ENCODE peak calls at places on chromosomes 6 and 20, in six cellular contexts. L, E, P, U, M and X are unnamed samples.

GRCh38 chr6:158396136-158396535 is 83.9 kb downstream of the TULP4 start:
- DNase-seq in L (no peak), E (no peak), P (no peak), U (no peak), M (no peak), X (no peak)

GRCh38 chr6:33317418-33317667 is 201 bp downstream of the ZBTB22 start:
- DNase-seq in L (no peak), E (no peak), P (no peak), U (no peak), M (no peak), X (no peak)

GRCh38 chr6:33702345-33702977 is 9.0 kb downstream of the UQCC2 start:
- DNase-seq in L (no peak), E (peak; percentile 19), P (peak; percentile 65), U (peak; percentile 75), M (peak; percentile 48), X (no peak)

GRCh38 chr20:63318391-63319163 is 25.6 kb downstream of the COL20A1 start:
- DNase-seq in L (no peak), E (no peak), P (no peak), U (no peak), M (no peak), X (peak; percentile 20)

GRCh38 chr6:36353411-36353915 is 16.8 kb upstream of the BNIP5 start:
- DNase-seq in L (no peak), E (no peak), P (no peak), U (peak; percentile 32), M (no peak), X (no peak)

GRCh38 chr6:90179190-90180169 is 117.2 kb downstream of the BACH2 start:
- DNase-seq in L (no peak), E (peak; percentile 54), P (no peak), U (peak; percentile 28), M (no peak), X (no peak)

GRCh38 chr20:54345817-54346216 is 129.6 kb upstream of the DOK5 start:
- DNase-seq in L (no peak), E (no peak), P (peak; percentile 21), U (peak; percentile 20), M (no peak), X (no peak)

GRCh38 chr20:40843251-40843650 is 154.2 kb upstream of the MAFB start:
- DNase-seq in L (no peak), E (no peak), P (peak; percentile 34), U (no peak), M (no peak), X (no peak)

GRCh38 chr6:6942826-6943225 is 164.9 kb upstream of the RREB1 start:
- DNase-seq in L (peak; percentile 84), E (peak; percentile 10), P (peak; percentile 6), U (peak; percentile 3), M (peak; percentile 78), X (peak; percentile 80)

GRCh38 chr6:71533939-71534379 is 245.3 kb downstream of the OGFRL1 start:
- DNase-seq in L (no peak), E (no peak), P (no peak), U (peak; percentile 64), M (no peak), X (no peak)

GRCh38 chr6:139498715-139499114 is 124.3 kb upstream of the CITED2 start:
- DNase-seq in L (no peak), E (no peak), P (no peak), U (no peak), M (no peak), X (no peak)

GRCh38 chr6:13715444-13715883 is 3.8 kb upstream of the RANBP9 start:
- DNase-seq in L (no peak), E (no peak), P (no peak), U (peak; percentile 26), M (no peak), X (no peak)

GRCh38 chr6:144216668-144217218 is 66.4 kb downstream of the STX11 start:
- DNase-seq in L (no peak), E (no peak), P (no peak), U (no peak), M (peak; percentile 81), X (peak; percentile 85)

GRCh38 chr6:24495516-24495847 is 713 bp downstream of the ALDH5A1 start:
- DNase-seq in L (no peak), E (no peak), P (no peak), U (peak; percentile 43), M (peak; percentile 84), X (peak; percentile 63)

GRCh38 chr20:44279228-44279627 is 31.8 kb downstream of the FITM2 start:
- DNase-seq in L (no peak), E (no peak), P (peak; percentile 7), U (peak; percentile 55), M (no peak), X (no peak)

GRCh38 chr20:59664389-59665055 is 60.2 kb downstream of the PHACTR3 start:
- DNase-seq in L (no peak), E (no peak), P (no peak), U (no peak), M (no peak), X (no peak)

GRCh38 chr6:63352587-63353281 is 33.0 kb upstream of the LGSN start:
- DNase-seq in L (no peak), E (no peak), P (no peak), U (peak; percentile 63), M (no peak), X (no peak)

GRCh38 chr20:12965880-12966270 is 42.9 kb upstream of the SPTLC3 start:
- DNase-seq in L (no peak), E (peak; percentile 2), P (no peak), U (no peak), M (no peak), X (no peak)

GRCh38 chr6:125802943-125803377 is 12.2 kb downstream of the NCOA7 start:
- DNase-seq in L (no peak), E (no peak), P (no peak), U (peak; percentile 58), M (no peak), X (no peak)

GRCh38 chr6:23533954-23534725 is 591.9 kb upstream of the NRSN1 start:
- DNase-seq in L (no peak), E (no peak), P (no peak), U (no peak), M (no peak), X (no peak)